ENCODE peak calls at places on chromosomes 5 and 9, in five cellular contexts. B, U, P, N and E are unnamed samples.
A peak's percentile ranks its signal among the peaks of the same experiment; 100 is the strongest.

GRCh38 chr5:132090107-132090506 is 16.5 kb downstream of the CSF2 start:
- DNase-seq in B (no peak), U (no peak), P (no peak), N (peak; percentile 54), E (no peak)

GRCh38 chr5:77256406-77256805 is 45.9 kb downstream of the PDE8B start:
- DNase-seq in B (no peak), U (no peak), P (no peak), N (no peak), E (no peak)

GRCh38 chr5:74116266-74116665 is 490.3 kb downstream of the ARHGEF28 start:
- DNase-seq in B (no peak), U (no peak), P (no peak), N (no peak), E (no peak)

GRCh38 chr5:136249678-136250266 is 56.8 kb upstream of the SMIM32 start:
- DNase-seq in B (peak; percentile 33), U (peak; percentile 50), P (no peak), N (peak; percentile 49), E (peak; percentile 28)

GRCh38 chr5:129820-130219 is 37.9 kb downstream of the PLEKHG4B start:
- DNase-seq in B (no peak), U (no peak), P (no peak), N (no peak), E (no peak)

GRCh38 chr5:123599171-123599570 is 87.2 kb downstream of the CSNK1G3 start:
- DNase-seq in B (no peak), U (no peak), P (no peak), N (no peak), E (no peak)

GRCh38 chr5:119878712-119879111 is 249.4 kb downstream of the FAM170A start:
- DNase-seq in B (no peak), U (no peak), P (no peak), N (no peak), E (no peak)

GRCh38 chr9:16028516-16028915 is 475.7 kb downstream of the CCDC171 start:
- DNase-seq in B (no peak), U (no peak), P (no peak), N (no peak), E (no peak)

GRCh38 chr5:112219000-112219399 is 200.1 kb downstream of the EPB41L4A start:
- DNase-seq in B (no peak), U (no peak), P (no peak), N (no peak), E (no peak)

GRCh38 chr9:72371151-72371550 is 6.1 kb upstream of the ZFAND5 start:
- DNase-seq in B (no peak), U (no peak), P (no peak), N (no peak), E (no peak)

GRCh38 chr5:72063219-72063819 is 44.0 kb upstream of the MAP1B start:
- DNase-seq in B (no peak), U (no peak), P (no peak), N (peak; percentile 19), E (no peak)

GRCh38 chr5:72064801-72065570 is 42.3 kb upstream of the MAP1B start:
- DNase-seq in B (no peak), U (no peak), P (no peak), N (no peak), E (no peak)

GRCh38 chr5:72065751-72066255 is 41.5 kb upstream of the MAP1B start:
- DNase-seq in B (no peak), U (no peak), P (no peak), N (no peak), E (no peak)

GRCh38 chr5:72067682-72068470 is 39.4 kb upstream of the MAP1B start:
- DNase-seq in B (no peak), U (no peak), P (no peak), N (no peak), E (no peak)

GRCh38 chr5:72066658-72067057 is 40.6 kb upstream of the MAP1B start:
- DNase-seq in B (no peak), U (no peak), P (no peak), N (no peak), E (no peak)
- TF ChIP-seq CTCF in B (no peak), U (no peak), P (no peak), N (no peak), E (no peak)

GRCh38 chr9:98538203-98538602 is 170.5 kb downstream of the GABBR2 start:
- DNase-seq in B (no peak), U (no peak), P (no peak), N (no peak), E (no peak)
- TF ChIP-seq CTCF in B (no peak), U (no peak), P (no peak), N (no peak), E (no peak)

DNA sequence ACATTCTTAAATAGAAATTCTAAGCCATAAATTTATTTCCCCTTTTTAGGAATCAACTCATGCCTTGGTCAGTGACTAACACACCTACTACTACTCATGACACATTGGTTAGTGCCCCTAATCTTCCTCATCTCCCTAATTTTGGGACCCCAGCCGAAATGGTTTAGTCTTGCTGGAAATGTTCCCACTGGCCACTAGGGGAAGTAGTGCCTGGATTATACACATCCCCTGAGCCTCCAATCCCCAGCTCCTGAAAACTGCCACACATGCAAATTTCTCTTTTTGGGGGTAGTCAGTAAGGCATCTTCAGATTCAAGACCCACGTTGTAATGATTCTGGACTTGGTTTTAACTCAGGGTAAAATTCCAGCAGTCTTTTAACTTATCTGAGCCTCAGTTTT is 79.8 kb downstream of the HSD17B3 start:
- DNase-seq in B (no peak), U (no peak), P (no peak), N (no peak), E (no peak)
- TF ChIP-seq CTCF in B (peak; percentile 36), U (no peak), P (peak; percentile 15), N (peak; percentile 49), E (peak; percentile 25)

DNA sequence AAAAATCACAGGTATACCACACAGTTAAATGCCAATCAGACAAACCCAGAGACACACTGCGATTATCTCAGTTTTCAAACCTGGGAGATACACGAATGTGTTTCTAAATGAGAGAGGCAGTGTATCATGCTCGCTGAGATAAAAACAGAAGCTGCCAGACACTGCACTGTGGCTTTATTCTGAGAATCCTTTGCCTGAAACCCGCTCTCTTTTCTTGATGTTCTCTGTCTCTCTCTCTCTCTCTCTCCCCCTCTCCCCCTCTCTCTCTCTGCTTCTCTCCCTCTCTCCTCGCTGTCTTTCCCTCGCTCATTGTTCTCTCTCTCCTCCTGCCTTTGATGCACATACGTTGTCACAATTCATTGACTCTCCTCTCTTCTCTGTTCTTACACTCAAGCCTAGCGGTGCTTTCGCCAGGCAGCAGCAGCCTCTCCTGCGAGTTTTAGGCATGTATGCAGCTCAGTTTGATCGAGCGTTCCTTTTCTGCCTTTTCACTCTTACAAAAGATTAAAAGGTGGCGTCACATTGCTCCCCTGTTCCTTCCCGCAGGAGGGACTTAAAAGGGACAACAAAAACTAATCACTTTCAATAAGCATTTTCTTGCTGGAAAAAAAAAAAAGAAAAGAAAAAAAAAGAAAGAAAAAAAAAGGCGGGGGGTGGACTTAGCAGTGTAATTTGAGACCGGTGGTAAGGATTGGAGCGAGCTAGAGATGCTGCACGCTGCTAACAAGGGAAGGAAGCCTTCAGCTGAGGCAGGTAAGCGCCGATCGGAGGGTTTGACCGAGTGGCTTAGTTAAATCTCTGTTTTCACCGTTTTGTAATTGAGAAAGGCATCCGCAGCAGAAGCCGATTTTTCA is 717.9 kb upstream of the WWC1 start:
- DNase-seq in B (no peak), U (no peak), P (no peak), N (peak; percentile 50), E (no peak)
- TF ChIP-seq CTCF in B (no peak), U (no peak), P (no peak), N (no peak), E (no peak)

DNA sequence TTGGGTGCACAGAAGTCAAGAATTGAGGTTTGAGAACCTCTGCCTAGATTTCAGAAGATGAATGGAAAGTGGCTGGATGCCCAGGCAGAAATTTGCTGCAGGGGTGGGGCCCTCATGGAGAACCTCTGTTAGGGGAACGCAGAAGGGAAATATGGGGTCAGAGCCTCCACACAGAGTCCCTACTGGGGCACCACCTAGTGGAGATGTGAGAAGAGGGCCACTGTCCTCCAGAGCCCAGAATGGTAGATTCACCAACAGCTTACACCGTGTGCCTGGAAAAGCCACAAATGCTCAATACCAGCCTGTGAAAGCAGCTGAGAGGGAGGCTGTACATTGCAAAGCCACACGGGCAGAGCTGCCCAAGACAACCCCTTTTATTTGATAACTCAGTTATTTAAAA is 383.5 kb downstream of the TLE4 start:
- DNase-seq in B (no peak), U (no peak), P (no peak), N (no peak), E (no peak)
- TF ChIP-seq CTCF in B (peak; percentile 54), U (peak; percentile 8), P (no peak), N (peak; percentile 16), E (peak; percentile 25)

GRCh38 chr9:138052322-138052615 is 174.7 kb downstream of the CACNA1B start:
- DNase-seq in B (no peak), U (no peak), P (peak; percentile 49), N (no peak), E (no peak)

GRCh38 chr9:138053996-138054752 is 176.6 kb downstream of the CACNA1B start:
- DNase-seq in B (no peak), U (no peak), P (peak; percentile 41), N (no peak), E (no peak)

GRCh38 chr9:138053321-138053868 is 175.8 kb downstream of the CACNA1B start:
- DNase-seq in B (no peak), U (no peak), P (peak; percentile 20), N (no peak), E (no peak)

GRCh38 chr9:138051586-138052321 is 174.2 kb downstream of the CACNA1B start:
- DNase-seq in B (no peak), U (no peak), P (peak; percentile 44), N (no peak), E (no peak)

GRCh38 chr9:138052635-138053320 is 175.2 kb downstream of the CACNA1B start:
- DNase-seq in B (no peak), U (no peak), P (peak; percentile 32), N (no peak), E (no peak)
- TF ChIP-seq CTCF in B (no peak), U (no peak), P (no peak), N (no peak), E (no peak)

DNA sequence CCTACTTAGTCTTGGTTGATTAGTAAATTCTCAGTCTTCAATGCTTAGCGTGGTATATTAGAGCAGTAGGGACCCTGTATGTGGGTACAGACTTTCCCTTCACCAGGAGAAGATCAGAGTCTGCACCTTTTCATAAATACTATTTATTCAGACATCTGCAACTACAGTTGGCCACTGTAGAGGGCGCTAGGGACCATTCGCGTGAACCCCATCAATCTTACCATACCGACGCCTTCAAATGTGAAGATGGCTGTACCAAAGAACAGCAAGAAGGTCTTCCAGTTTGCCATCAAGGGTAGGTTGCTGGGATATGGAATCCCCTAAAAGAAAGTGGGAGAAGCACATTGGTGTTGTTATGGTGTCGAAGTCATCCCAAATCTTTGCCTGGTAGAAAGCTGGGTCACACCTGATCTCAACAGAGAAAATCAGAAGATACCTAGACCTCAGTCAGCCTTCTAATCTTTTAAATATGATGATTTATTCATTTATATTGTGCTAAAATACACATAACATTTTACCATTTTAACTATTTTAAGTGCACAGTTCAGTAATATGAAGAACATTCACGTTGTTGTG is 19.1 kb downstream of the SLC36A3 start:
- DNase-seq in B (no peak), U (no peak), P (no peak), N (no peak), E (no peak)
- TF ChIP-seq CTCF in B (no peak), U (no peak), P (no peak), N (peak; percentile 35), E (peak; percentile 30)